ENCODE peak calls at places on chromosomes 4 and X, in four cellular contexts. G is spleen, D is stomach, R is body of pancreas. F is an unnamed sample.
A peak's percentile ranks its signal among the peaks of the same experiment; 100 is the strongest.

GRCh38 chr4:128516568-128516967 is 229.0 kb upstream of the PGRMC2 start:
- DNase-seq in D (no peak), R (no peak), G (no peak), F (no peak)

GRCh38 chr4:20490734-20491133 is 209.5 kb upstream of the PACRGL start:
- DNase-seq in G (no peak), D (no peak), R (no peak), F (no peak)

GRCh38 chr4:114442846-114443245 is 155.8 kb upstream of the UGT8 start:
- DNase-seq in D (no peak), G (no peak), R (no peak), F (no peak)

GRCh38 chr4:156294577-156294976 is 340.9 kb upstream of the CTSO start:
- DNase-seq in G (no peak), R (no peak), D (no peak), F (no peak)

GRCh38 chr4:137524642-137525384 is 7.5 kb downstream of the PCDH18 start:
- DNase-seq in D (no peak), R (no peak), G (no peak), F (no peak)

GRCh38 chrX:3728454-3728853 is 15.0 kb upstream of the PRKX start:
- DNase-seq in G (no peak), R (no peak), D (no peak), F (no peak)

GRCh38 chr4:128068927-128069326 is 7.8 kb downstream of the LARP1B start:
- DNase-seq in G (no peak), D (no peak), R (no peak), F (no peak)

GRCh38 chr4:10015140-10015753 is 6.0 kb downstream of the SLC2A9 start:
- DNase-seq in G (no peak), R (peak; percentile 45), D (peak; percentile 64), F (no peak)

GRCh38 chr4:130053723-130054122 is 957.8 kb downstream of the C4orf33 start:
- DNase-seq in D (no peak), R (no peak), G (no peak), F (no peak)

GRCh38 chr4:40800064-40800463 is 50.3 kb downstream of the NSUN7 start:
- DNase-seq in G (no peak), R (no peak), D (no peak), F (no peak)

GRCh38 chr4:37219251-37219650 is 25.3 kb upstream of the NWD2 start:
- DNase-seq in R (no peak), D (no peak), G (no peak), F (no peak)

GRCh38 chr4:124883642-124884041 is 171.1 kb upstream of the ANKRD50 start:
- DNase-seq in G (no peak), D (no peak), R (no peak), F (no peak)

GRCh38 chr4:152689615-152690501 is 10.1 kb upstream of the TMEM154 start:
- DNase-seq in R (no peak), G (no peak), D (no peak), F (no peak)

GRCh38 chrX:109347618-109348017 is 134.3 kb downstream of the GUCY2F start:
- DNase-seq in G (no peak), D (no peak), R (no peak), F (no peak)

GRCh38 chr4:99052902-99053301 is 35.7 kb downstream of the ADH5 start:
- DNase-seq in R (no peak), D (no peak), G (no peak), F (no peak)

GRCh38 chr4:84852081-84852480 is 114.4 kb downstream of the WDFY3 start:
- DNase-seq in G (no peak), D (no peak), R (no peak), F (no peak)

GRCh38 chrX:37697169-37697760 is 11.7 kb downstream of the XK start:
- DNase-seq in R (peak; percentile 38), D (peak; percentile 64), G (no peak), F (no peak)

GRCh38 chrX:143580266-143580665 is 55.6 kb downstream of the SLITRK4 start:
- DNase-seq in R (peak; percentile 29), G (no peak), D (no peak), F (no peak)

GRCh38 chrX:56232221-56233082 is at the start of gene KLF8:
- DNase-seq in G (no peak), R (peak; percentile 44), D (peak; percentile 44), F (peak; percentile 50)

GRCh38 chrX:56233100-56233499 is 944 bp downstream of the KLF8 start:
- DNase-seq in G (no peak), R (no peak), D (no peak), F (no peak)

GRCh38 chrX:56228914-56229313 is 3.2 kb upstream of the KLF8 start:
- DNase-seq in D (no peak), R (no peak), G (no peak), F (no peak)

GRCh38 chrX:56231706-56232105 is 450 bp upstream of the KLF8 start:
- DNase-seq in G (no peak), D (no peak), R (no peak), F (no peak)

DNA sequence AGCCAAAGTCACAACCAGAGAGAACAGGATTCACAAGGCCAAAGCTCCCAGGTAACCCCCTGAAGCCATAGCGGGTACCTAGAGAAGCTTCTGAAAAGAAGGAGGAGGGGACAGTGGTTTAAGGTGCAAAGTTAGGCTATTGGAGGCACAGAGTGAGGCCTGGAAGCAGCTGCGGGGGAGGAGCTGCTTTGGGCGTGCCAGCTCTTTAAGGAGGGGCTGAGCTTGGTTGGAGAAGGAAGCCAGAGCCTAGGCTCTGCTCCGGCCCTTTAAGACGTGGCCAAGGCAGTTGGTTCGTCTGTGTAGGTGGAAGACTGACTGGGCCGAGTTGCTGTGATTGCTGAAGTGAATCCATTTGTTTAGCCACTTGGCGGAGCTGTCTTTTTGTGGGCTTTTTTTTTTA is 1.5 kb downstream of the KLF8 start:
- DNase-seq in R (peak; percentile 41), G (no peak), D (no peak), F (peak; percentile 68)
- H3K4me3 ChIP-seq in R (no peak overlapping the region), G (peak overlapping the region; percentile 4), D (peak overlapping the region; percentile 43), F (peak overlapping the region; percentile 68)

GRCh38 chrX:17470136-17470535 is 95.1 kb downstream of the NHS start:
- DNase-seq in G (no peak), D (no peak), R (no peak), F (no peak)
- H3K27ac ChIP-seq in G (no peak overlapping the region), D (no peak overlapping the region), R (no peak overlapping the region), F (no peak overlapping the region)

DNA sequence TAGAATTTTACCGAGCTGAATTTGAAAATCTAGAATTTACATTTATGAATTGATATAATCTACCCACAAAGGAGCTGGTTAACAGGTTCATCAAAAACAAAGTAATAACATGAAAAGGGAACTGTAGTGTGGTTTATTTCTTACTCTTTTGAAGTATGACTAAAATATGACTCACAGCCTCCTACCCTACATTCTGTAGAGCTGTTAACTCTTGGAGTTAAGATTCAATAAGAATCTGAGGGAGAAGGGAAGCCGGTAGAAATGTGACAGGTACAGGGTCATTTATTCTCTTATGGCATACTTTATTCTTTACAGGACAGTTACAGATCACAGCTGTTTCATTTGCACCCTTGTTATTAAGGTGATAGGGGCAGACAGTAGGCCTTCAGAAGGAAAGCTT is 132.2 kb upstream of the FAM47B start:
- DNase-seq in D (no peak), G (no peak), R (no peak), F (no peak)
- TF ChIP-seq POLR2A in D (no peak), G (no peak), R (no peak), F (no peak)

GRCh38 chr4:69829678-69830077 is 30.3 kb downstream of the SULT1E1 start:
- DNase-seq in G (peak; percentile 30), R (no peak), D (no peak), F (no peak)

GRCh38 chr4:69832326-69833030 is 27.5 kb downstream of the SULT1E1 start:
- DNase-seq in D (peak; percentile 58), G (no peak), R (peak; percentile 46), F (no peak)

GRCh38 chr4:69830529-69831269 is 29.2 kb downstream of the SULT1E1 start:
- DNase-seq in D (peak; percentile 47), R (peak; percentile 58), G (peak; percentile 41), F (no peak)

GRCh38 chr4:69831646-69832325 is 28.2 kb downstream of the SULT1E1 start:
- DNase-seq in G (peak; percentile 82), R (no peak), D (no peak), F (peak; percentile 48)

GRCh38 chr4:69831270-69831627 is 28.7 kb downstream of the SULT1E1 start:
- DNase-seq in R (no peak), G (peak; percentile 25), D (no peak), F (no peak)
- H3K4me3 ChIP-seq in R (no peak overlapping the region), G (no peak overlapping the region), D (no peak overlapping the region), F (no peak overlapping the region)

GRCh38 chrX:154333116-154333515 is 37.5 kb downstream of the TKTL1 start:
- DNase-seq in D (no peak), G (peak; percentile 75), R (no peak), F (peak; percentile 13)
- H3K27ac ChIP-seq in D (no peak overlapping the region), G (peak overlapping the region; percentile 72), R (no peak overlapping the region), F (no peak overlapping the region)

DNA sequence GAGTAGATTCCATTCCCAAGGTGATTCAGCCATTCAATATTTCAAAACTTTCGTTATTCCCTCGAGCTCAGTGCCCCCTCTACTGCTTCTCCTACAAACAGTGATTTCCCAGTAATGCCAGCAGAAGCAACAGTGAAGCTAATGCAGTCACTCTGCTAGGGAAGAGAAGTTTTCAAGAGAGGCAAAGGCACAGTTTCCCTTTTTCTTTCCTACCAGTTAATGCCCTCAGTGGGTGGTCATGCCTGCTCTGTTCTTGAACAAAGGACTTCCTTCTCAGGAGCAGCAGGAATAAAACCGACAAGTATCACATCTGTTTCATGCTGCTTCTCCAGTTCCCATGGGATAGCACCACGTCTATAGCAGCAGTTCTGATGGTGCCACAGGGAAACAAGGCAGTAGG is 317.2 kb downstream of the TENM3 start:
- DNase-seq in G (no peak), D (no peak), R (no peak), F (no peak)
- TF ChIP-seq POLR2A in G (no peak), D (no peak), R (no peak), F (no peak)

F was measured in heart left ventricle.